ENCODE peak calls at places on chromosomes 5 and 9, in seven cellular contexts. One of them, this sample, is unnamed.

GRCh38 chr5:134555223-134555790 is 29.8 kb downstream of the JADE2 start:
- DNase-seq in T-helper 2 cell: no peak
- DNase-seq in activated CD4-positive, CD25-positive, alpha-beta regulatory T cell treated with anti-CD3 and anti-CD28 coated beads, Interleukin-2, amount 50 U/mL, for 72 hours: no peak
- DNase-seq in HepG2: no peak
- DNase-seq in H7: peak
- DNase-seq in stimulated activated CD8-positive, alpha-beta memory T cell treated with anti-CD3 and anti-CD28 coated beads, Interleukin-15, amount 100 ng/mL, for 4 hours: no peak
- DNase-seq in GM10248: no peak
- DNase-seq in this sample: no peak

GRCh38 chr5:131475416-131476045 is 159.5 kb downstream of the RAPGEF6 start:
- DNase-seq in T-helper 2 cell: no peak
- DNase-seq in activated CD4-positive, CD25-positive, alpha-beta regulatory T cell treated with anti-CD3 and anti-CD28 coated beads, Interleukin-2, amount 50 U/mL, for 72 hours: no peak
- DNase-seq in H7: no peak
- DNase-seq in stimulated activated CD8-positive, alpha-beta memory T cell treated with anti-CD3 and anti-CD28 coated beads, Interleukin-15, amount 100 ng/mL, for 4 hours: no peak
- DNase-seq in HepG2: no peak
- DNase-seq in GM10248: no peak
- DNase-seq in this sample: no peak

GRCh38 chr5:109718632-109719031 is 28.9 kb downstream of the MAN2A1 start:
- DNase-seq in stimulated activated CD8-positive, alpha-beta memory T cell treated with anti-CD3 and anti-CD28 coated beads, Interleukin-15, amount 100 ng/mL, for 4 hours: no peak
- DNase-seq in T-helper 2 cell: no peak
- DNase-seq in GM10248: no peak
- DNase-seq in H7: no peak
- DNase-seq in HepG2: no peak
- DNase-seq in activated CD4-positive, CD25-positive, alpha-beta regulatory T cell treated with anti-CD3 and anti-CD28 coated beads, Interleukin-2, amount 50 U/mL, for 72 hours: no peak
- DNase-seq in this sample: no peak

GRCh38 chr9:121359358-121360294 is 10.4 kb downstream of the STOM start:
- DNase-seq in stimulated activated CD8-positive, alpha-beta memory T cell treated with anti-CD3 and anti-CD28 coated beads, Interleukin-15, amount 100 ng/mL, for 4 hours: no peak
- DNase-seq in HepG2: no peak
- DNase-seq in T-helper 2 cell: no peak
- DNase-seq in H7: no peak
- DNase-seq in GM10248: no peak
- DNase-seq in activated CD4-positive, CD25-positive, alpha-beta regulatory T cell treated with anti-CD3 and anti-CD28 coated beads, Interleukin-2, amount 50 U/mL, for 72 hours: no peak
- DNase-seq in this sample: no peak

GRCh38 chr5:108212775-108213346 is 169.0 kb downstream of the FBXL17 start:
- DNase-seq in GM10248: no peak
- DNase-seq in activated CD4-positive, CD25-positive, alpha-beta regulatory T cell treated with anti-CD3 and anti-CD28 coated beads, Interleukin-2, amount 50 U/mL, for 72 hours: no peak
- DNase-seq in T-helper 2 cell: no peak
- DNase-seq in stimulated activated CD8-positive, alpha-beta memory T cell treated with anti-CD3 and anti-CD28 coated beads, Interleukin-15, amount 100 ng/mL, for 4 hours: no peak
- DNase-seq in HepG2: peak
- DNase-seq in H7: peak
- DNase-seq in this sample: no peak

GRCh38 chr5:172501708-172502379 is 47.5 kb upstream of the SH3PXD2B start:
- DNase-seq in stimulated activated CD8-positive, alpha-beta memory T cell treated with anti-CD3 and anti-CD28 coated beads, Interleukin-15, amount 100 ng/mL, for 4 hours: no peak
- DNase-seq in T-helper 2 cell: no peak
- DNase-seq in HepG2: no peak
- DNase-seq in GM10248: no peak
- DNase-seq in H7: no peak
- DNase-seq in activated CD4-positive, CD25-positive, alpha-beta regulatory T cell treated with anti-CD3 and anti-CD28 coated beads, Interleukin-2, amount 50 U/mL, for 72 hours: no peak
- DNase-seq in this sample: no peak

GRCh38 chr5:80343067-80343466 is 23.3 kb downstream of the SPZ1 start:
- DNase-seq in HepG2: no peak
- DNase-seq in T-helper 2 cell: no peak
- DNase-seq in GM10248: no peak
- DNase-seq in H7: no peak
- DNase-seq in activated CD4-positive, CD25-positive, alpha-beta regulatory T cell treated with anti-CD3 and anti-CD28 coated beads, Interleukin-2, amount 50 U/mL, for 72 hours: no peak
- DNase-seq in stimulated activated CD8-positive, alpha-beta memory T cell treated with anti-CD3 and anti-CD28 coated beads, Interleukin-15, amount 100 ng/mL, for 4 hours: no peak
- DNase-seq in this sample: no peak

GRCh38 chr5:76483433-76483832 is 80.3 kb downstream of the IQGAP2 start:
- DNase-seq in HepG2: no peak
- DNase-seq in GM10248: no peak
- DNase-seq in activated CD4-positive, CD25-positive, alpha-beta regulatory T cell treated with anti-CD3 and anti-CD28 coated beads, Interleukin-2, amount 50 U/mL, for 72 hours: no peak
- DNase-seq in T-helper 2 cell: no peak
- DNase-seq in H7: peak
- DNase-seq in stimulated activated CD8-positive, alpha-beta memory T cell treated with anti-CD3 and anti-CD28 coated beads, Interleukin-15, amount 100 ng/mL, for 4 hours: no peak
- DNase-seq in this sample: no peak

GRCh38 chr9:115104908-115105307 is 13.0 kb downstream of the TNC start:
- DNase-seq in H7: no peak
- DNase-seq in GM10248: no peak
- DNase-seq in activated CD4-positive, CD25-positive, alpha-beta regulatory T cell treated with anti-CD3 and anti-CD28 coated beads, Interleukin-2, amount 50 U/mL, for 72 hours: no peak
- DNase-seq in T-helper 2 cell: no peak
- DNase-seq in stimulated activated CD8-positive, alpha-beta memory T cell treated with anti-CD3 and anti-CD28 coated beads, Interleukin-15, amount 100 ng/mL, for 4 hours: no peak
- DNase-seq in HepG2: no peak
- DNase-seq in this sample: no peak

GRCh38 chr5:21663082-21663481 is 1190.1 kb downstream of the CDH12 start:
- DNase-seq in GM10248: no peak
- DNase-seq in activated CD4-positive, CD25-positive, alpha-beta regulatory T cell treated with anti-CD3 and anti-CD28 coated beads, Interleukin-2, amount 50 U/mL, for 72 hours: no peak
- DNase-seq in HepG2: peak
- DNase-seq in stimulated activated CD8-positive, alpha-beta memory T cell treated with anti-CD3 and anti-CD28 coated beads, Interleukin-15, amount 100 ng/mL, for 4 hours: no peak
- DNase-seq in T-helper 2 cell: no peak
- DNase-seq in H7: no peak
- DNase-seq in this sample: no peak

GRCh38 chr9:7739595-7739994 is 60.0 kb downstream of the DMAC1 start:
- DNase-seq in GM10248: no peak
- DNase-seq in activated CD4-positive, CD25-positive, alpha-beta regulatory T cell treated with anti-CD3 and anti-CD28 coated beads, Interleukin-2, amount 50 U/mL, for 72 hours: no peak
- DNase-seq in HepG2: no peak
- DNase-seq in stimulated activated CD8-positive, alpha-beta memory T cell treated with anti-CD3 and anti-CD28 coated beads, Interleukin-15, amount 100 ng/mL, for 4 hours: no peak
- DNase-seq in T-helper 2 cell: no peak
- DNase-seq in H7: peak
- DNase-seq in this sample: no peak

GRCh38 chr9:17159469-17159868 is 24.6 kb downstream of the CNTLN start:
- DNase-seq in T-helper 2 cell: no peak
- DNase-seq in H7: no peak
- DNase-seq in GM10248: no peak
- DNase-seq in activated CD4-positive, CD25-positive, alpha-beta regulatory T cell treated with anti-CD3 and anti-CD28 coated beads, Interleukin-2, amount 50 U/mL, for 72 hours: no peak
- DNase-seq in HepG2: no peak
- DNase-seq in stimulated activated CD8-positive, alpha-beta memory T cell treated with anti-CD3 and anti-CD28 coated beads, Interleukin-15, amount 100 ng/mL, for 4 hours: no peak
- DNase-seq in this sample: no peak

GRCh38 chr9:108838017-108838416 is 17.8 kb downstream of the ACTL7B start:
- DNase-seq in HepG2: peak
- DNase-seq in GM10248: no peak
- DNase-seq in stimulated activated CD8-positive, alpha-beta memory T cell treated with anti-CD3 and anti-CD28 coated beads, Interleukin-15, amount 100 ng/mL, for 4 hours: no peak
- DNase-seq in activated CD4-positive, CD25-positive, alpha-beta regulatory T cell treated with anti-CD3 and anti-CD28 coated beads, Interleukin-2, amount 50 U/mL, for 72 hours: no peak
- DNase-seq in H7: no peak
- DNase-seq in T-helper 2 cell: no peak
- DNase-seq in this sample: no peak

GRCh38 chr5:154756871-154757646 is 1.9 kb downstream of the LARP1 start:
- DNase-seq in H7: peak
- DNase-seq in T-helper 2 cell: peak
- DNase-seq in GM10248: peak
- DNase-seq in activated CD4-positive, CD25-positive, alpha-beta regulatory T cell treated with anti-CD3 and anti-CD28 coated beads, Interleukin-2, amount 50 U/mL, for 72 hours: peak
- DNase-seq in stimulated activated CD8-positive, alpha-beta memory T cell treated with anti-CD3 and anti-CD28 coated beads, Interleukin-15, amount 100 ng/mL, for 4 hours: peak
- DNase-seq in HepG2: no peak
- DNase-seq in this sample: peak

GRCh38 chr9:97046228-97046627 is 7.3 kb upstream of the CTSV start:
- DNase-seq in HepG2: peak
- DNase-seq in H7: peak
- DNase-seq in activated CD4-positive, CD25-positive, alpha-beta regulatory T cell treated with anti-CD3 and anti-CD28 coated beads, Interleukin-2, amount 50 U/mL, for 72 hours: no peak
- DNase-seq in T-helper 2 cell: no peak
- DNase-seq in GM10248: no peak
- DNase-seq in stimulated activated CD8-positive, alpha-beta memory T cell treated with anti-CD3 and anti-CD28 coated beads, Interleukin-15, amount 100 ng/mL, for 4 hours: no peak
- DNase-seq in this sample: peak

GRCh38 chr5:115573133-115573532 is 28.6 kb upstream of the FEM1C start:
- DNase-seq in H7: no peak
- DNase-seq in T-helper 2 cell: no peak
- DNase-seq in activated CD4-positive, CD25-positive, alpha-beta regulatory T cell treated with anti-CD3 and anti-CD28 coated beads, Interleukin-2, amount 50 U/mL, for 72 hours: no peak
- DNase-seq in GM10248: no peak
- DNase-seq in HepG2: no peak
- DNase-seq in stimulated activated CD8-positive, alpha-beta memory T cell treated with anti-CD3 and anti-CD28 coated beads, Interleukin-15, amount 100 ng/mL, for 4 hours: no peak
- DNase-seq in this sample: no peak

GRCh38 chr5:73485715-73486114 is 12.5 kb upstream of the BTF3 start:
- DNase-seq in GM10248: no peak
- DNase-seq in stimulated activated CD8-positive, alpha-beta memory T cell treated with anti-CD3 and anti-CD28 coated beads, Interleukin-15, amount 100 ng/mL, for 4 hours: no peak
- DNase-seq in H7: no peak
- DNase-seq in T-helper 2 cell: no peak
- DNase-seq in activated CD4-positive, CD25-positive, alpha-beta regulatory T cell treated with anti-CD3 and anti-CD28 coated beads, Interleukin-2, amount 50 U/mL, for 72 hours: no peak
- DNase-seq in HepG2: no peak
- DNase-seq in this sample: no peak

GRCh38 chr5:16749626-16750025 is 132.8 kb upstream of the RETREG1 start:
- DNase-seq in activated CD4-positive, CD25-positive, alpha-beta regulatory T cell treated with anti-CD3 and anti-CD28 coated beads, Interleukin-2, amount 50 U/mL, for 72 hours: no peak
- DNase-seq in stimulated activated CD8-positive, alpha-beta memory T cell treated with anti-CD3 and anti-CD28 coated beads, Interleukin-15, amount 100 ng/mL, for 4 hours: no peak
- DNase-seq in HepG2: no peak
- DNase-seq in H7: no peak
- DNase-seq in GM10248: no peak
- DNase-seq in T-helper 2 cell: no peak
- DNase-seq in this sample: no peak

GRCh38 chr5:20020235-20020634 is 32.2 kb upstream of the CDH18 start:
- DNase-seq in stimulated activated CD8-positive, alpha-beta memory T cell treated with anti-CD3 and anti-CD28 coated beads, Interleukin-15, amount 100 ng/mL, for 4 hours: no peak
- DNase-seq in HepG2: no peak
- DNase-seq in T-helper 2 cell: no peak
- DNase-seq in H7: no peak
- DNase-seq in GM10248: no peak
- DNase-seq in activated CD4-positive, CD25-positive, alpha-beta regulatory T cell treated with anti-CD3 and anti-CD28 coated beads, Interleukin-2, amount 50 U/mL, for 72 hours: no peak
- DNase-seq in this sample: no peak

GRCh38 chr9:114738581-114739316 is 56.8 kb upstream of the TEX48 start:
- DNase-seq in activated CD4-positive, CD25-positive, alpha-beta regulatory T cell treated with anti-CD3 and anti-CD28 coated beads, Interleukin-2, amount 50 U/mL, for 72 hours: peak
- DNase-seq in T-helper 2 cell: peak
- DNase-seq in H7: peak
- DNase-seq in stimulated activated CD8-positive, alpha-beta memory T cell treated with anti-CD3 and anti-CD28 coated beads, Interleukin-15, amount 100 ng/mL, for 4 hours: peak
- DNase-seq in HepG2: peak
- DNase-seq in GM10248: peak
- DNase-seq in this sample: peak

GRCh38 chr9:81776834-81777233 is 87.5 kb upstream of the TLE1 start:
- DNase-seq in stimulated activated CD8-positive, alpha-beta memory T cell treated with anti-CD3 and anti-CD28 coated beads, Interleukin-15, amount 100 ng/mL, for 4 hours: no peak
- DNase-seq in activated CD4-positive, CD25-positive, alpha-beta regulatory T cell treated with anti-CD3 and anti-CD28 coated beads, Interleukin-2, amount 50 U/mL, for 72 hours: no peak
- DNase-seq in T-helper 2 cell: no peak
- DNase-seq in H7: no peak
- DNase-seq in GM10248: no peak
- DNase-seq in HepG2: no peak
- DNase-seq in this sample: no peak

GRCh38 chr5:52015760-52016159 is 632.5 kb downstream of the ISL1 start:
- DNase-seq in activated CD4-positive, CD25-positive, alpha-beta regulatory T cell treated with anti-CD3 and anti-CD28 coated beads, Interleukin-2, amount 50 U/mL, for 72 hours: no peak
- DNase-seq in GM10248: no peak
- DNase-seq in HepG2: peak
- DNase-seq in stimulated activated CD8-positive, alpha-beta memory T cell treated with anti-CD3 and anti-CD28 coated beads, Interleukin-15, amount 100 ng/mL, for 4 hours: no peak
- DNase-seq in T-helper 2 cell: no peak
- DNase-seq in H7: no peak
- DNase-seq in this sample: no peak

GRCh38 chr9:131739192-131739961 is 499 bp downstream of the RAPGEF1 start:
- DNase-seq in H7: peak
- DNase-seq in T-helper 2 cell: no peak
- DNase-seq in GM10248: peak
- DNase-seq in stimulated activated CD8-positive, alpha-beta memory T cell treated with anti-CD3 and anti-CD28 coated beads, Interleukin-15, amount 100 ng/mL, for 4 hours: no peak
- DNase-seq in HepG2: no peak
- DNase-seq in activated CD4-positive, CD25-positive, alpha-beta regulatory T cell treated with anti-CD3 and anti-CD28 coated beads, Interleukin-2, amount 50 U/mL, for 72 hours: peak
- DNase-seq in this sample: no peak

GRCh38 chr5:1540831-1541661 is 17.3 kb upstream of the LPCAT1 start:
- DNase-seq in stimulated activated CD8-positive, alpha-beta memory T cell treated with anti-CD3 and anti-CD28 coated beads, Interleukin-15, amount 100 ng/mL, for 4 hours: no peak
- DNase-seq in H7: no peak
- DNase-seq in activated CD4-positive, CD25-positive, alpha-beta regulatory T cell treated with anti-CD3 and anti-CD28 coated beads, Interleukin-2, amount 50 U/mL, for 72 hours: peak
- DNase-seq in HepG2: no peak
- DNase-seq in GM10248: no peak
- DNase-seq in T-helper 2 cell: no peak
- DNase-seq in this sample: no peak

GRCh38 chr5:27020965-27021364 is 17.4 kb downstream of the CDH9 start:
- DNase-seq in T-helper 2 cell: no peak
- DNase-seq in stimulated activated CD8-positive, alpha-beta memory T cell treated with anti-CD3 and anti-CD28 coated beads, Interleukin-15, amount 100 ng/mL, for 4 hours: no peak
- DNase-seq in H7: no peak
- DNase-seq in activated CD4-positive, CD25-positive, alpha-beta regulatory T cell treated with anti-CD3 and anti-CD28 coated beads, Interleukin-2, amount 50 U/mL, for 72 hours: no peak
- DNase-seq in HepG2: peak
- DNase-seq in GM10248: no peak
- DNase-seq in this sample: peak

GRCh38 chr5:10866913-10867312 is 105.9 kb upstream of the DAP start:
- DNase-seq in activated CD4-positive, CD25-positive, alpha-beta regulatory T cell treated with anti-CD3 and anti-CD28 coated beads, Interleukin-2, amount 50 U/mL, for 72 hours: no peak
- DNase-seq in T-helper 2 cell: no peak
- DNase-seq in stimulated activated CD8-positive, alpha-beta memory T cell treated with anti-CD3 and anti-CD28 coated beads, Interleukin-15, amount 100 ng/mL, for 4 hours: no peak
- DNase-seq in H7: peak
- DNase-seq in HepG2: no peak
- DNase-seq in GM10248: no peak
- DNase-seq in this sample: no peak

GRCh38 chr5:134784241-134784920 is 25.8 kb downstream of the DDX46 start:
- DNase-seq in activated CD4-positive, CD25-positive, alpha-beta regulatory T cell treated with anti-CD3 and anti-CD28 coated beads, Interleukin-2, amount 50 U/mL, for 72 hours: no peak
- DNase-seq in H7: no peak
- DNase-seq in HepG2: no peak
- DNase-seq in GM10248: no peak
- DNase-seq in T-helper 2 cell: no peak
- DNase-seq in stimulated activated CD8-positive, alpha-beta memory T cell treated with anti-CD3 and anti-CD28 coated beads, Interleukin-15, amount 100 ng/mL, for 4 hours: no peak
- DNase-seq in this sample: no peak

GRCh38 chr9:91160181-91160580 is 201.5 kb downstream of the AUH start:
- DNase-seq in GM10248: no peak
- DNase-seq in H7: peak
- DNase-seq in activated CD4-positive, CD25-positive, alpha-beta regulatory T cell treated with anti-CD3 and anti-CD28 coated beads, Interleukin-2, amount 50 U/mL, for 72 hours: no peak
- DNase-seq in HepG2: no peak
- DNase-seq in stimulated activated CD8-positive, alpha-beta memory T cell treated with anti-CD3 and anti-CD28 coated beads, Interleukin-15, amount 100 ng/mL, for 4 hours: no peak
- DNase-seq in T-helper 2 cell: no peak
- DNase-seq in this sample: no peak

GRCh38 chr5:173789031-173789920 is 98.9 kb upstream of the CPEB4 start:
- DNase-seq in stimulated activated CD8-positive, alpha-beta memory T cell treated with anti-CD3 and anti-CD28 coated beads, Interleukin-15, amount 100 ng/mL, for 4 hours: no peak
- DNase-seq in GM10248: peak
- DNase-seq in T-helper 2 cell: no peak
- DNase-seq in activated CD4-positive, CD25-positive, alpha-beta regulatory T cell treated with anti-CD3 and anti-CD28 coated beads, Interleukin-2, amount 50 U/mL, for 72 hours: no peak
- DNase-seq in HepG2: peak
- DNase-seq in H7: no peak
- DNase-seq in this sample: peak

GRCh38 chr5:5570646-5571045 is 148.2 kb downstream of the ICE1 start:
- DNase-seq in GM10248: no peak
- DNase-seq in HepG2: no peak
- DNase-seq in T-helper 2 cell: no peak
- DNase-seq in stimulated activated CD8-positive, alpha-beta memory T cell treated with anti-CD3 and anti-CD28 coated beads, Interleukin-15, amount 100 ng/mL, for 4 hours: no peak
- DNase-seq in activated CD4-positive, CD25-positive, alpha-beta regulatory T cell treated with anti-CD3 and anti-CD28 coated beads, Interleukin-2, amount 50 U/mL, for 72 hours: no peak
- DNase-seq in H7: no peak
- DNase-seq in this sample: no peak

GRCh38 chr9:88696501-88696900 is 161.5 kb downstream of the NXNL2 start:
- DNase-seq in H7: no peak
- DNase-seq in activated CD4-positive, CD25-positive, alpha-beta regulatory T cell treated with anti-CD3 and anti-CD28 coated beads, Interleukin-2, amount 50 U/mL, for 72 hours: no peak
- DNase-seq in HepG2: no peak
- DNase-seq in stimulated activated CD8-positive, alpha-beta memory T cell treated with anti-CD3 and anti-CD28 coated beads, Interleukin-15, amount 100 ng/mL, for 4 hours: no peak
- DNase-seq in GM10248: no peak
- DNase-seq in T-helper 2 cell: no peak
- DNase-seq in this sample: no peak

GRCh38 chr5:67222243-67223033 is 25.8 kb upstream of the CD180 start:
- DNase-seq in GM10248: no peak
- DNase-seq in stimulated activated CD8-positive, alpha-beta memory T cell treated with anti-CD3 and anti-CD28 coated beads, Interleukin-15, amount 100 ng/mL, for 4 hours: no peak
- DNase-seq in activated CD4-positive, CD25-positive, alpha-beta regulatory T cell treated with anti-CD3 and anti-CD28 coated beads, Interleukin-2, amount 50 U/mL, for 72 hours: no peak
- DNase-seq in T-helper 2 cell: no peak
- DNase-seq in HepG2: no peak
- DNase-seq in H7: no peak
- DNase-seq in this sample: no peak

GRCh38 chr5:106699198-106699597 is 971.5 kb downstream of the EFNA5 start:
- DNase-seq in H7: peak
- DNase-seq in GM10248: no peak
- DNase-seq in activated CD4-positive, CD25-positive, alpha-beta regulatory T cell treated with anti-CD3 and anti-CD28 coated beads, Interleukin-2, amount 50 U/mL, for 72 hours: no peak
- DNase-seq in stimulated activated CD8-positive, alpha-beta memory T cell treated with anti-CD3 and anti-CD28 coated beads, Interleukin-15, amount 100 ng/mL, for 4 hours: no peak
- DNase-seq in T-helper 2 cell: no peak
- DNase-seq in HepG2: no peak
- DNase-seq in this sample: no peak

GRCh38 chr5:141850183-141850768 is 27.9 kb downstream of the PCDH1 start:
- DNase-seq in T-helper 2 cell: no peak
- DNase-seq in H7: peak
- DNase-seq in stimulated activated CD8-positive, alpha-beta memory T cell treated with anti-CD3 and anti-CD28 coated beads, Interleukin-15, amount 100 ng/mL, for 4 hours: no peak
- DNase-seq in HepG2: no peak
- DNase-seq in GM10248: peak
- DNase-seq in activated CD4-positive, CD25-positive, alpha-beta regulatory T cell treated with anti-CD3 and anti-CD28 coated beads, Interleukin-2, amount 50 U/mL, for 72 hours: no peak
- DNase-seq in this sample: peak

GRCh38 chr9:86741311-86742215 is 205.7 kb downstream of the GAS1 start:
- DNase-seq in H7: no peak
- DNase-seq in HepG2: no peak
- DNase-seq in T-helper 2 cell: no peak
- DNase-seq in GM10248: no peak
- DNase-seq in activated CD4-positive, CD25-positive, alpha-beta regulatory T cell treated with anti-CD3 and anti-CD28 coated beads, Interleukin-2, amount 50 U/mL, for 72 hours: no peak
- DNase-seq in stimulated activated CD8-positive, alpha-beta memory T cell treated with anti-CD3 and anti-CD28 coated beads, Interleukin-15, amount 100 ng/mL, for 4 hours: no peak
- DNase-seq in this sample: peak

GRCh38 chr9:135136991-135137390 is 49.5 kb downstream of the OLFM1 start:
- DNase-seq in HepG2: no peak
- DNase-seq in GM10248: no peak
- DNase-seq in T-helper 2 cell: no peak
- DNase-seq in H7: no peak
- DNase-seq in stimulated activated CD8-positive, alpha-beta memory T cell treated with anti-CD3 and anti-CD28 coated beads, Interleukin-15, amount 100 ng/mL, for 4 hours: no peak
- DNase-seq in activated CD4-positive, CD25-positive, alpha-beta regulatory T cell treated with anti-CD3 and anti-CD28 coated beads, Interleukin-2, amount 50 U/mL, for 72 hours: no peak
- DNase-seq in this sample: no peak

GRCh38 chr5:129807162-129807814 is 59.4 kb downstream of the MINAR2 start:
- DNase-seq in HepG2: no peak
- DNase-seq in stimulated activated CD8-positive, alpha-beta memory T cell treated with anti-CD3 and anti-CD28 coated beads, Interleukin-15, amount 100 ng/mL, for 4 hours: no peak
- DNase-seq in activated CD4-positive, CD25-positive, alpha-beta regulatory T cell treated with anti-CD3 and anti-CD28 coated beads, Interleukin-2, amount 50 U/mL, for 72 hours: no peak
- DNase-seq in H7: no peak
- DNase-seq in T-helper 2 cell: no peak
- DNase-seq in GM10248: no peak
- DNase-seq in this sample: no peak

GRCh38 chr9:98185021-98185567 is 7.3 kb downstream of the CORO2A start:
- DNase-seq in activated CD4-positive, CD25-positive, alpha-beta regulatory T cell treated with anti-CD3 and anti-CD28 coated beads, Interleukin-2, amount 50 U/mL, for 72 hours: no peak
- DNase-seq in GM10248: no peak
- DNase-seq in HepG2: no peak
- DNase-seq in H7: no peak
- DNase-seq in stimulated activated CD8-positive, alpha-beta memory T cell treated with anti-CD3 and anti-CD28 coated beads, Interleukin-15, amount 100 ng/mL, for 4 hours: no peak
- DNase-seq in T-helper 2 cell: no peak
- DNase-seq in this sample: no peak